ENCODE peak calls at places on chromosome 18, in five cellular contexts. One of them, this sample, is unnamed.

GRCh38 chr18:76380791-76381405 is 114.1 kb downstream of the ZNF516 start:
- DNase-seq in stimulated activated CD4-positive, alpha-beta T cell treated with anti-CD3 and anti-CD28 coated beads, TNF-alpha, amount 100 ng/mL, for 1 hour: no peak
- DNase-seq in activated effector memory CD4-positive, alpha-beta T cell treated with anti-CD3 and anti-CD28 coated beads, Interleukin-2, amount 50 U/mL, for 16 hours: no peak
- DNase-seq in left lung: no peak
- DNase-seq in iPS DF 6.9: peak
- DNase-seq in this sample: no peak

GRCh38 chr18:60534539-60534938 is 162.0 kb upstream of the MC4R start:
- DNase-seq in activated effector memory CD4-positive, alpha-beta T cell treated with anti-CD3 and anti-CD28 coated beads, Interleukin-2, amount 50 U/mL, for 16 hours: no peak
- DNase-seq in stimulated activated CD4-positive, alpha-beta T cell treated with anti-CD3 and anti-CD28 coated beads, TNF-alpha, amount 100 ng/mL, for 1 hour: no peak
- DNase-seq in iPS DF 6.9: no peak
- DNase-seq in left lung: no peak
- DNase-seq in this sample: no peak

GRCh38 chr18:63788447-63789096 is 13.4 kb downstream of the SERPINB7 start:
- DNase-seq in activated effector memory CD4-positive, alpha-beta T cell treated with anti-CD3 and anti-CD28 coated beads, Interleukin-2, amount 50 U/mL, for 16 hours: peak
- DNase-seq in iPS DF 6.9: no peak
- DNase-seq in stimulated activated CD4-positive, alpha-beta T cell treated with anti-CD3 and anti-CD28 coated beads, TNF-alpha, amount 100 ng/mL, for 1 hour: peak
- DNase-seq in left lung: no peak
- DNase-seq in this sample: peak

GRCh38 chr18:9661564-9661963 is 46.5 kb upstream of the RAB31 start:
- DNase-seq in stimulated activated CD4-positive, alpha-beta T cell treated with anti-CD3 and anti-CD28 coated beads, TNF-alpha, amount 100 ng/mL, for 1 hour: no peak
- DNase-seq in iPS DF 6.9: no peak
- DNase-seq in activated effector memory CD4-positive, alpha-beta T cell treated with anti-CD3 and anti-CD28 coated beads, Interleukin-2, amount 50 U/mL, for 16 hours: no peak
- DNase-seq in left lung: no peak
- DNase-seq in this sample: no peak

GRCh38 chr18:77374106-77374505 is 124.5 kb downstream of the GALR1 start:
- DNase-seq in stimulated activated CD4-positive, alpha-beta T cell treated with anti-CD3 and anti-CD28 coated beads, TNF-alpha, amount 100 ng/mL, for 1 hour: no peak
- DNase-seq in activated effector memory CD4-positive, alpha-beta T cell treated with anti-CD3 and anti-CD28 coated beads, Interleukin-2, amount 50 U/mL, for 16 hours: no peak
- DNase-seq in iPS DF 6.9: no peak
- DNase-seq in left lung: no peak
- DNase-seq in this sample: no peak

GRCh38 chr18:34729264-34729663 is 19.2 kb downstream of the DTNA start:
- DNase-seq in left lung: no peak
- DNase-seq in iPS DF 6.9: peak
- DNase-seq in stimulated activated CD4-positive, alpha-beta T cell treated with anti-CD3 and anti-CD28 coated beads, TNF-alpha, amount 100 ng/mL, for 1 hour: no peak
- DNase-seq in activated effector memory CD4-positive, alpha-beta T cell treated with anti-CD3 and anti-CD28 coated beads, Interleukin-2, amount 50 U/mL, for 16 hours: no peak
- DNase-seq in this sample: peak

GRCh38 chr18:7535436-7536190 is 31.5 kb upstream of the PTPRM start:
- DNase-seq in activated effector memory CD4-positive, alpha-beta T cell treated with anti-CD3 and anti-CD28 coated beads, Interleukin-2, amount 50 U/mL, for 16 hours: no peak
- DNase-seq in iPS DF 6.9: no peak
- DNase-seq in stimulated activated CD4-positive, alpha-beta T cell treated with anti-CD3 and anti-CD28 coated beads, TNF-alpha, amount 100 ng/mL, for 1 hour: no peak
- DNase-seq in left lung: no peak
- DNase-seq in this sample: no peak

GRCh38 chr18:41372266-41372665 is 582.8 kb upstream of the PIK3C3 start:
- DNase-seq in activated effector memory CD4-positive, alpha-beta T cell treated with anti-CD3 and anti-CD28 coated beads, Interleukin-2, amount 50 U/mL, for 16 hours: no peak
- DNase-seq in stimulated activated CD4-positive, alpha-beta T cell treated with anti-CD3 and anti-CD28 coated beads, TNF-alpha, amount 100 ng/mL, for 1 hour: no peak
- DNase-seq in iPS DF 6.9: no peak
- DNase-seq in left lung: no peak
- DNase-seq in this sample: no peak

GRCh38 chr18:12064086-12064763 is 29.4 kb upstream of the ANKRD62 start:
- DNase-seq in left lung: peak
- DNase-seq in iPS DF 6.9: no peak
- DNase-seq in stimulated activated CD4-positive, alpha-beta T cell treated with anti-CD3 and anti-CD28 coated beads, TNF-alpha, amount 100 ng/mL, for 1 hour: no peak
- DNase-seq in activated effector memory CD4-positive, alpha-beta T cell treated with anti-CD3 and anti-CD28 coated beads, Interleukin-2, amount 50 U/mL, for 16 hours: no peak
- DNase-seq in this sample: no peak

GRCh38 chr18:48592540-48592939 is 53.7 kb downstream of the CTIF start:
- DNase-seq in stimulated activated CD4-positive, alpha-beta T cell treated with anti-CD3 and anti-CD28 coated beads, TNF-alpha, amount 100 ng/mL, for 1 hour: no peak
- DNase-seq in activated effector memory CD4-positive, alpha-beta T cell treated with anti-CD3 and anti-CD28 coated beads, Interleukin-2, amount 50 U/mL, for 16 hours: no peak
- DNase-seq in left lung: no peak
- DNase-seq in iPS DF 6.9: no peak
- DNase-seq in this sample: no peak

GRCh38 chr18:3675994-3676393 is 226.0 kb downstream of the TGIF1 start:
- DNase-seq in left lung: no peak
- DNase-seq in activated effector memory CD4-positive, alpha-beta T cell treated with anti-CD3 and anti-CD28 coated beads, Interleukin-2, amount 50 U/mL, for 16 hours: no peak
- DNase-seq in iPS DF 6.9: no peak
- DNase-seq in stimulated activated CD4-positive, alpha-beta T cell treated with anti-CD3 and anti-CD28 coated beads, TNF-alpha, amount 100 ng/mL, for 1 hour: no peak
- DNase-seq in this sample: no peak

GRCh38 chr18:10006261-10006903 is 92.6 kb downstream of the VAPA start:
- DNase-seq in activated effector memory CD4-positive, alpha-beta T cell treated with anti-CD3 and anti-CD28 coated beads, Interleukin-2, amount 50 U/mL, for 16 hours: no peak
- DNase-seq in left lung: no peak
- DNase-seq in iPS DF 6.9: no peak
- DNase-seq in stimulated activated CD4-positive, alpha-beta T cell treated with anti-CD3 and anti-CD28 coated beads, TNF-alpha, amount 100 ng/mL, for 1 hour: no peak
- DNase-seq in this sample: peak

GRCh38 chr18:10022365-10022764 is 108.5 kb downstream of the VAPA start:
- DNase-seq in stimulated activated CD4-positive, alpha-beta T cell treated with anti-CD3 and anti-CD28 coated beads, TNF-alpha, amount 100 ng/mL, for 1 hour: no peak
- DNase-seq in activated effector memory CD4-positive, alpha-beta T cell treated with anti-CD3 and anti-CD28 coated beads, Interleukin-2, amount 50 U/mL, for 16 hours: no peak
- DNase-seq in iPS DF 6.9: no peak
- DNase-seq in left lung: no peak
- DNase-seq in this sample: no peak

GRCh38 chr18:6001867-6002266 is 106.5 kb upstream of the TMEM200C start:
- DNase-seq in activated effector memory CD4-positive, alpha-beta T cell treated with anti-CD3 and anti-CD28 coated beads, Interleukin-2, amount 50 U/mL, for 16 hours: no peak
- DNase-seq in stimulated activated CD4-positive, alpha-beta T cell treated with anti-CD3 and anti-CD28 coated beads, TNF-alpha, amount 100 ng/mL, for 1 hour: no peak
- DNase-seq in iPS DF 6.9: no peak
- DNase-seq in left lung: no peak
- DNase-seq in this sample: no peak

This sample was measured in SW480.